ENCODE peak calls at places on chromosomes 13 and 19, in four cellular contexts. One of them, this sample, is unnamed.

GRCh38 chr19:15640904-15641597 is 354 bp downstream of the CYP4F3 start:
- DNase-seq in GM12864: no peak
- DNase-seq in fibroblast of mammary gland: no peak
- DNase-seq in AG09319: no peak
- DNase-seq in this sample: no peak

GRCh38 chr19:18300930-18301717 is 19.7 kb upstream of the JUND start:
- DNase-seq in AG09319: no peak
- DNase-seq in fibroblast of mammary gland: peak
- DNase-seq in GM12864: no peak
- DNase-seq in this sample: peak

GRCh38 chr13:107459430-107459829 is 755.9 kb downstream of the LIG4 start:
- DNase-seq in GM12864: no peak
- DNase-seq in fibroblast of mammary gland: no peak
- DNase-seq in AG09319: no peak
- DNase-seq in this sample: no peak

GRCh38 chr19:29616541-29616940 is 10.5 kb downstream of the POP4 start:
- DNase-seq in fibroblast of mammary gland: no peak
- DNase-seq in AG09319: no peak
- DNase-seq in GM12864: no peak
- DNase-seq in this sample: no peak

GRCh38 chr19:13835791-13836723 is 40.8 kb downstream of the ZSWIM4 start:
- DNase-seq in AG09319: no peak
- DNase-seq in GM12864: no peak
- DNase-seq in fibroblast of mammary gland: no peak
- DNase-seq in this sample: peak

GRCh38 chr19:53870485-53870844 is 2.8 kb downstream of the MYADM start:
- DNase-seq in fibroblast of mammary gland: no peak
- DNase-seq in GM12864: no peak
- DNase-seq in AG09319: no peak
- DNase-seq in this sample: peak

GRCh38 chr19:33402421-33403220 is 29.1 kb downstream of the CEBPG start:
- DNase-seq in GM12864: no peak
- DNase-seq in fibroblast of mammary gland: no peak
- DNase-seq in AG09319: no peak
- DNase-seq in this sample: peak

GRCh38 chr19:30512748-30513389 is 140.7 kb downstream of the ZNF536 start:
- DNase-seq in AG09319: no peak
- DNase-seq in GM12864: no peak
- DNase-seq in fibroblast of mammary gland: no peak
- DNase-seq in this sample: no peak

DNA sequence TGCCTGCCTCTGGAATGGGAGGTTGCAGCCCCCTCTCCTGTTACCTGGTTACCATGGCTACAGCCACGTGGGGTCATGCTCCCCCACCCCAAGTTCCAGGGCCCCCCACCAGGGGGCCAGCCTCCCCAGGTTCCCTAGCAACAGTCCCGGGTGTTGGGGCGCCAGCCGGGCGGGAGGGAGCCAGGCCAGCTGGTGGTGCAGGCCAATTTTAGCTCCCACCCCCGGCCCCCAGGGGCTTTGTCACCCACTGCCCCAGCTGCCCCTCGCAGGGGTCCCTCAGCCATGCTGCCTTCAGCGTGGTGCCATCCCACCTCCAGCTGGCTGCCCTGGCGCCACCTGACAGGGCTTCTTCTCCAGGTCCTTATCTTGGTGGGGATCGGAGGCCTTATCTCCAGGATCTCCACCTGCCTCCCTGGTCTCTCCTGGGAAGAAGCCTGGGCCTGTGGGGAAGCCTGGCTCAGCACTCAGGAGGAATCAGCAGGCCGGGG is 3.0 kb downstream of the MARK4 start:
- DNase-seq in GM12864: no peak
- DNase-seq in fibroblast of mammary gland: no peak
- DNase-seq in AG09319: no peak
- DNase-seq in this sample: no peak
- TF ChIP-seq CTCF in GM12864: peak
- TF ChIP-seq CTCF in fibroblast of mammary gland: peak
- TF ChIP-seq CTCF in AG09319: peak
- TF ChIP-seq CTCF in this sample: no peak

GRCh38 chr13:113746143-113746525 is 12.9 kb upstream of the TMEM255B start:
- DNase-seq in GM12864: no peak
- DNase-seq in fibroblast of mammary gland: no peak
- DNase-seq in AG09319: no peak
- DNase-seq in this sample: no peak

GRCh38 chr13:113747291-113747833 is 11.7 kb upstream of the TMEM255B start:
- DNase-seq in AG09319: no peak
- DNase-seq in GM12864: no peak
- DNase-seq in fibroblast of mammary gland: no peak
- DNase-seq in this sample: no peak

GRCh38 chr13:113745059-113745458 is 14.0 kb upstream of the TMEM255B start:
- DNase-seq in AG09319: no peak
- DNase-seq in GM12864: no peak
- DNase-seq in fibroblast of mammary gland: no peak
- DNase-seq in this sample: no peak

GRCh38 chr13:113748101-113748861 is 10.7 kb upstream of the TMEM255B start:
- DNase-seq in AG09319: no peak
- DNase-seq in fibroblast of mammary gland: no peak
- DNase-seq in GM12864: no peak
- DNase-seq in this sample: peak

GRCh38 chr13:113746671-113747070 is 12.4 kb upstream of the TMEM255B start:
- DNase-seq in GM12864: no peak
- DNase-seq in fibroblast of mammary gland: no peak
- DNase-seq in AG09319: no peak
- DNase-seq in this sample: no peak
- TF ChIP-seq CTCF in GM12864: no peak
- TF ChIP-seq CTCF in fibroblast of mammary gland: no peak
- TF ChIP-seq CTCF in AG09319: no peak
- TF ChIP-seq CTCF in this sample: no peak

GRCh38 chr13:29369060-29369743 is 226.3 kb downstream of the SLC7A1 start:
- DNase-seq in GM12864: no peak
- DNase-seq in fibroblast of mammary gland: peak
- DNase-seq in AG09319: no peak
- DNase-seq in this sample: no peak
- TF ChIP-seq CTCF in GM12864: peak
- TF ChIP-seq CTCF in fibroblast of mammary gland: peak
- TF ChIP-seq CTCF in AG09319: peak
- TF ChIP-seq CTCF in this sample: no peak

DNA sequence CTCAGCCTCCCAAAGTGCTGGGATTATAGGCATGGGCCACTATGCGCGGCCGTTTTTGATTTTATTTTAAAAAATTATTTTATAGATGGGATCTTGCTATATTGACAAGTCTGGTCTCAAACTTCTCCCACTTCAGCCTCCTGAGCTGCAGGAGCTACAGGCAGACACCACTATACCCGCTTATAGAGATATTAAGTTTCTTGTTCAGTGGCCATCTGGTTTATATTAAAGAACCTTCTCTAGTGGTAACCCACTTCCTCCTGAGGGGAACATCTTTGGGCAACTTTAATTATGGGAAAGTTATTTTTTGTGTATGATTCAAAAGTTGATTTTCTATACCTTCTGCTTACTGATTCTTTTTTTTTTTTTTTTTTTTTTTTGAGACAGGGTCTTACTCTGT is 172.7 kb downstream of the KLF5 start:
- DNase-seq in fibroblast of mammary gland: peak
- DNase-seq in AG09319: no peak
- DNase-seq in GM12864: no peak
- DNase-seq in this sample: no peak
- TF ChIP-seq CTCF in fibroblast of mammary gland: no peak
- TF ChIP-seq CTCF in AG09319: no peak
- TF ChIP-seq CTCF in GM12864: no peak
- TF ChIP-seq CTCF in this sample: no peak

GRCh38 chr13:41674246-41674645 is 216.9 kb downstream of the RGCC start:
- DNase-seq in GM12864: no peak
- DNase-seq in fibroblast of mammary gland: no peak
- DNase-seq in AG09319: no peak
- DNase-seq in this sample: no peak
- TF ChIP-seq CTCF in GM12864: no peak
- TF ChIP-seq CTCF in fibroblast of mammary gland: no peak
- TF ChIP-seq CTCF in AG09319: no peak
- TF ChIP-seq CTCF in this sample: no peak

DNA sequence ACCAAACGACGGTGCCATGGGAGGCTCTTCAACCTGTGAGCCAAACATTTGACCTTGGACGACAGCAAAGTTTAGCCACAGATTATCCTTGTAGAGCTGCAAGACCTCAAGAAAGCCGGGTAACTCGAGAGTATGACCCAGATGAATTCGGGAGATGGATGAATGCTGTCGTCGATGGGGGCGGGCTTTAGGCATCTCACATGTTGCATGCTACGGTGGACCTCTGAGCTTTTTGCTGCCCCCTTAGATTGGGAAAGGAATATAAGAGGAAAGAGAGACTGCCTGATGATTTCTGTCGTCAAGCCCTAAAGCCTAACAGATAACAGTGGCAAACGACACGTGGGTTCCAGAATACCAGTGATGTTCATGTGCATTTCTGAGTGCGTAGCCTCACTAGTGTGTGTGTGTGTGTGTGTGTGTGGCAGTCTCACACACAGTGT is 716 bp upstream of the ABCC4 start:
- DNase-seq in GM12864: no peak
- DNase-seq in AG09319: no peak
- DNase-seq in fibroblast of mammary gland: no peak
- DNase-seq in this sample: no peak
- TF ChIP-seq CTCF in GM12864: no peak
- TF ChIP-seq CTCF in AG09319: no peak
- TF ChIP-seq CTCF in fibroblast of mammary gland: no peak
- TF ChIP-seq CTCF in this sample: no peak

GRCh38 chr19:4258181-4258580 is 11.3 kb downstream of the YJU2 start:
- DNase-seq in AG09319: no peak
- DNase-seq in fibroblast of mammary gland: no peak
- DNase-seq in GM12864: no peak
- DNase-seq in this sample: no peak

GRCh38 chr19:4257025-4257424 is 10.1 kb downstream of the YJU2 start:
- DNase-seq in AG09319: no peak
- DNase-seq in GM12864: no peak
- DNase-seq in fibroblast of mammary gland: no peak
- DNase-seq in this sample: no peak

GRCh38 chr19:4260605-4261191 is 13.8 kb downstream of the YJU2 start:
- DNase-seq in GM12864: no peak
- DNase-seq in AG09319: no peak
- DNase-seq in fibroblast of mammary gland: no peak
- DNase-seq in this sample: no peak

DNA sequence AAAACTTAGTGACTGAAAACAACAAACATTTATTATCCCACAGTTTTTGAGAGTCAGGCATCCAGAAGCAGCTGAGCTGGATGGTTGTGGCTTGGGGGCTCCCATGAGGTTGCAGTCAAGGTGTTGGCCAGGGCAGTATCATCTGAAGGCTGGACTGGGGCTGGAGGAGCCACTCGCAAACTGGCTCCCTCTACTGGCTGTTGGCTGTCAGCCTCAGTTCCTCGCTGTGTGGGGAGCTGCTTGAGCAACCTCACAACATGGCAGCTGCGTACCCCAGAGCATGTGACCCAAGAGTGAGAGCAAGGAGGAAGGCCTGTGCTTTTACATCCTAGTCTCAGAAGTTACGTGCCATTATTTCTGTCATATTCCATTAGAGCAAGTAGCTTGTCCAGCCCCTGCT is 9.7 kb downstream of the YJU2 start:
- DNase-seq in AG09319: no peak
- DNase-seq in GM12864: no peak
- DNase-seq in fibroblast of mammary gland: peak
- DNase-seq in this sample: no peak
- TF ChIP-seq CTCF in AG09319: no peak
- TF ChIP-seq CTCF in GM12864: peak
- TF ChIP-seq CTCF in fibroblast of mammary gland: peak
- TF ChIP-seq CTCF in this sample: no peak

DNA sequence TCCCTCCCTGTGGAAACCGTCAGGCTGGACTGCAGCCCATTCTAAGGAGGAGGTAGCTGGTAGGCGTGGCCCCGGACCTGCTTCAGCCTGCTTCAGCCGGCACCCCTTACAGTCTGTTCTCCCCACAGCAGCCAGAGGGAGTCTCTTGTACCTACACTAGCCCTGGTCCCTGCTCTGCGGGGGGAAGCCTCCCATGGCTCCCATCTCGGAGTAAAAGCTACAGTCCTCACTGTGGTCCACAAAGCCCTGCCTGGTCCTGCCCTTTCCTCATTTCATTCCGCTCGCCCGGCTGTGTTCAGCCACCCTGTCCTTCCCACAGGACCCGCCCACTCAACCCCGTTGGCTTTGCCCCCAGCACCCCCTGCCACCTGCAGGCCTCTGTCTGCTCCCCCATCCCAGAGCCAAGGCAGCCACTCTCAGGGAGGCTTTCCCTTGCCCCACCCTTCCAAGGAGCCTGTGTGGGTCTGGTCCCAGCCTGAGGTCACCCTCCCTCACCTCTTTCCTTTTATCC is 1.3 kb downstream of the PGLYRP1 start:
- DNase-seq in fibroblast of mammary gland: no peak
- DNase-seq in GM12864: no peak
- DNase-seq in AG09319: no peak
- DNase-seq in this sample: no peak
- TF ChIP-seq CTCF in fibroblast of mammary gland: no peak
- TF ChIP-seq CTCF in GM12864: no peak
- TF ChIP-seq CTCF in AG09319: no peak
- TF ChIP-seq CTCF in this sample: no peak

GRCh38 chr19:42022616-42023015 is 28.6 kb upstream of the ATP1A3 start:
- DNase-seq in AG09319: no peak
- DNase-seq in GM12864: no peak
- DNase-seq in fibroblast of mammary gland: no peak
- DNase-seq in this sample: no peak

GRCh38 chr19:42024622-42025111 is 30.6 kb upstream of the ATP1A3 start:
- DNase-seq in AG09319: peak
- DNase-seq in fibroblast of mammary gland: no peak
- DNase-seq in GM12864: no peak
- DNase-seq in this sample: no peak

GRCh38 chr19:42023943-42024260 is 29.9 kb upstream of the ATP1A3 start:
- DNase-seq in GM12864: no peak
- DNase-seq in fibroblast of mammary gland: no peak
- DNase-seq in AG09319: no peak
- DNase-seq in this sample: no peak

GRCh38 chr19:42021185-42021584 is 27.2 kb upstream of the ATP1A3 start:
- DNase-seq in AG09319: no peak
- DNase-seq in GM12864: no peak
- DNase-seq in fibroblast of mammary gland: no peak
- DNase-seq in this sample: no peak

GRCh38 chr19:42023121-42023942 is 29.3 kb upstream of the ATP1A3 start:
- DNase-seq in fibroblast of mammary gland: peak
- DNase-seq in GM12864: no peak
- DNase-seq in AG09319: no peak
- DNase-seq in this sample: no peak
- TF ChIP-seq CTCF in fibroblast of mammary gland: peak
- TF ChIP-seq CTCF in GM12864: peak
- TF ChIP-seq CTCF in AG09319: peak
- TF ChIP-seq CTCF in this sample: peak